ENCODE peak calls at places on chromosome 16, in nine cellular contexts. W, H, U, Q, K, J, R, E and X are unnamed samples.

GRCh38 chr16:81608515-81609209 is 164.1 kb downstream of the CMIP start:
- DNase-seq in R (no peak), J (no peak), E (peak), H (no peak), U (no peak), Q (no peak), K (no peak), W (no peak), X (no peak)

GRCh38 chr16:67537270-67537635 is 8.6 kb downstream of the RIPOR1 start:
- DNase-seq in W (peak), J (no peak), K (peak), Q (no peak), U (no peak), R (peak), E (peak), H (peak), X (peak)

GRCh38 chr16:79973320-79973719 is 372.8 kb upstream of the MAF start:
- DNase-seq in W (no peak), R (no peak), J (no peak), E (no peak), U (no peak), H (no peak), Q (no peak), K (no peak), X (no peak)

GRCh38 chr16:89949121-89949742 is 677 bp downstream of the DEF8 start:
- DNase-seq in K (peak), Q (no peak), W (no peak), H (no peak), E (no peak), R (no peak), U (no peak), J (no peak), X (peak)

GRCh38 chr16:67531247-67531646 is 2.6 kb downstream of the RIPOR1 start:
- DNase-seq in E (no peak), K (peak), R (no peak), W (no peak), J (no peak), H (no peak), U (no peak), Q (no peak), X (no peak)

GRCh38 chr16:71230122-71230845 is at the start of gene HYDIN:
- DNase-seq in Q (no peak), J (peak), U (no peak), K (no peak), H (no peak), R (peak), W (peak), E (peak), X (peak)

GRCh38 chr16:77599793-77600415 is 122.4 kb upstream of the NUDT7 start:
- DNase-seq in K (no peak), W (no peak), E (peak), R (peak), H (no peak), J (no peak), U (peak), Q (no peak), X (no peak)

GRCh38 chr16:69105501-69106361 is at the start of gene HAS3:
- DNase-seq in J (peak), U (no peak), Q (no peak), R (peak), E (peak), W (peak), K (peak), H (no peak), X (peak)

GRCh38 chr16:11160676-11161115 is 95.3 kb downstream of the SOCS1 start:
- DNase-seq in J (no peak), Q (no peak), H (no peak), W (no peak), E (no peak), K (no peak), R (no peak), U (no peak), X (no peak)

GRCh38 chr16:85583491-85584181 is 29.5 kb upstream of the GSE1 start:
- DNase-seq in H (no peak), Q (no peak), W (no peak), E (peak), R (no peak), J (no peak), K (no peak), U (no peak), X (no peak)

GRCh38 chr16:2333772-2334379 is 6.7 kb downstream of the ABCA3 start:
- DNase-seq in J (peak), K (no peak), H (no peak), Q (no peak), U (peak), R (no peak), W (no peak), E (no peak), X (no peak)

GRCh38 chr16:85616608-85617311 is 3.6 kb downstream of the GSE1 start:
- DNase-seq in U (no peak), Q (no peak), H (no peak), E (no peak), R (peak), W (peak), J (peak), K (peak), X (no peak)

GRCh38 chr16:5220705-5221104 is 123.1 kb upstream of the EEF2KMT start:
- DNase-seq in U (no peak), R (no peak), K (no peak), J (no peak), W (no peak), Q (no peak), E (no peak), H (no peak), X (no peak)

GRCh38 chr16:87207509-87207908 is 109.7 kb downstream of the C16orf95 start:
- DNase-seq in J (no peak), K (no peak), H (no peak), W (no peak), E (peak), R (no peak), U (no peak), Q (no peak), X (no peak)

GRCh38 chr16:7342598-7342997 is 10.0 kb downstream of the RBFOX1 start:
- DNase-seq in W (no peak), Q (no peak), E (no peak), U (no peak), H (no peak), K (no peak), J (no peak), R (no peak), X (no peak)

GRCh38 chr16:674968-675883 is at the start of gene RHBDL1:
- DNase-seq in E (peak), W (no peak), J (no peak), U (no peak), R (peak), K (no peak), H (no peak), Q (no peak), X (peak)

GRCh38 chr16:77113835-77114234 is 77.2 kb upstream of the MON1B start:
- DNase-seq in E (no peak), R (no peak), H (no peak), Q (no peak), K (no peak), J (peak), U (no peak), W (peak), X (no peak)

GRCh38 chr16:12406840-12407690 is 396.6 kb downstream of the CPPED1 start:
- DNase-seq in H (no peak), R (no peak), Q (no peak), U (no peak), W (no peak), K (no peak), J (no peak), E (peak), X (no peak)

GRCh38 chr16:82643936-82644630 is 17.3 kb downstream of the CDH13 start:
- DNase-seq in K (no peak), H (no peak), W (no peak), U (no peak), R (no peak), E (no peak), J (no peak), Q (no peak), X (no peak)

GRCh38 chr16:81686391-81687182 is 92.5 kb upstream of the PLCG2 start:
- DNase-seq in U (no peak), R (no peak), Q (no peak), W (no peak), E (no peak), H (no peak), J (no peak), K (no peak), X (no peak)

GRCh38 chr16:67563708-67564468 is 1.6 kb downstream of the CTCF start:
- DNase-seq in K (no peak), R (peak), W (peak), U (no peak), E (peak), J (peak), H (peak), Q (peak), X (peak)

GRCh38 chr16:1708768-1709180 is 2.8 kb downstream of the MAPK8IP3 start:
- DNase-seq in W (no peak), H (no peak), K (peak), U (no peak), Q (no peak), R (no peak), E (peak), J (no peak), X (no peak)

GRCh38 chr16:49800441-49800840 is 55.5 kb downstream of the ZNF423 start:
- DNase-seq in R (no peak), W (no peak), H (no peak), Q (no peak), E (no peak), J (no peak), U (no peak), K (no peak), X (no peak)

GRCh38 chr16:69040144-69040909 is 65.1 kb upstream of the HAS3 start:
- DNase-seq in J (peak), W (no peak), U (no peak), R (no peak), K (no peak), E (peak), H (no peak), Q (no peak), X (no peak)

GRCh38 chr16:47872228-47872627 is 283.6 kb downstream of the ABCC12 start:
- DNase-seq in E (no peak), K (no peak), U (no peak), W (no peak), R (no peak), Q (no peak), H (no peak), J (no peak), X (no peak)
- TF ChIP-seq POLR2A in E (no peak), K (no peak), U (no peak), W (no peak), R (no peak), Q (no peak), H (no peak), J (no peak), X (no peak)

DNA sequence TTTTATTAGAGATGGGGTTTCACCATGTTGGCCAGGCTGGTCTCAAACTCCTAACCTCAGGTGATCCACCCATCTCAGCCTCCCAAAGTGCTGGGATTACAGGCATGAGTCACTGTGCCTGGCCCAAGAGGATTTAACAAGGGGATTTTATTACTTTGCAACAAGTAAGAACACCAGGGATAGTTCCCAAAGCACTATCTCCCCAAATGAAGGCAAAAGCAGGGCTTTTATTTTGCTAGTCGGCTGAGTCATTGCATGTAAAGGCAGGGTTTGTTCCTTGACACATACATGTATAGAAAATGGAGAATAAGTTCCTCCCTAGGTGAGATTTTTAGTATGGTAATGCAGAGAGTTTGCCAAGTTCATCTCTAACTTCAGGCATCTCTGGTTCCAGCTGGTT is 24.0 kb downstream of the REXO5 start:
- DNase-seq in R (no peak), E (no peak), Q (no peak), W (no peak), J (no peak), U (no peak), K (no peak), H (no peak), X (no peak)
- H3K27ac ChIP-seq in R (no peak), E (no peak), Q (no peak), W (no peak), J (no peak), U (no peak), K (no peak), H (no peak), X (no peak)

GRCh38 chr16:9091867-9092281 is 430 bp downstream of the HAPSTR1 start:
- DNase-seq in E (no peak), J (no peak), U (no peak), R (peak), W (peak), K (peak), Q (no peak), H (peak), X (no peak)

GRCh38 chr16:9092963-9093477 is 1.6 kb downstream of the HAPSTR1 start:
- DNase-seq in W (peak), J (peak), E (no peak), R (peak), K (peak), U (no peak), Q (peak), H (peak), X (peak)

GRCh38 chr16:9094008-9094846 is 2.8 kb downstream of the HAPSTR1 start:
- DNase-seq in U (no peak), J (no peak), K (no peak), W (no peak), R (no peak), E (no peak), H (no peak), Q (no peak), X (no peak)

GRCh38 chr16:9090960-9091866 is at the start of gene HAPSTR1:
- DNase-seq in E (peak), J (peak), R (peak), H (peak), K (peak), Q (peak), U (peak), W (peak), X (peak)

GRCh38 chr16:9092282-9092962 is 978 bp downstream of the HAPSTR1 start:
- DNase-seq in W (peak), U (no peak), H (peak), E (no peak), R (peak), J (peak), Q (no peak), K (peak), X (peak)
- TF ChIP-seq CTCF in W (no peak), U (no peak), H (no peak), E (peak), R (no peak), J (peak), Q (no peak), K (no peak), X (no peak)

GRCh38 chr16:27402964-27403600 is 1.1 kb downstream of the IL21R start:
- DNase-seq in K (no peak), R (no peak), Q (no peak), J (no peak), W (no peak), U (peak), H (no peak), E (no peak), X (no peak)
- TF ChIP-seq POLR2A in K (no peak), R (no peak), Q (no peak), J (no peak), W (no peak), U (no peak), H (no peak), E (no peak), X (no peak)

DNA sequence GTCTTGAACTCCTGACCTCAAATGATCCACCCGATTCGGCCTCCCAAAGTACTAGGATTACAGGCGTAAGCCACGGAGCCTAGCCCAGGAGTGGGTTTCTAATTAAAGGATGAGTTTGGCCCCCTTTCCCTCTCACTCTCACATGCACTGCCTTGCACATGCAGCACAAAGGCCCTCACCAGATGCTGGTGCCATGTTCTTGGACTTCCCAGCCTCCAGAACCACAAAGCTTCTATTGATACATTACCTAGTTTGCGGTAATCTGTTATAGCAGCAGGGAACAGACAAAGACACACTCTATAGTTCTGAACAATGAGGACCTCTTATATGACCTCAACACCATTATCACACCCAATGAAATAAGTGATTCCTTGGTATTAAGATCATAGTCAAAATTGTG is 17.9 kb upstream of the ITGAD start:
- DNase-seq in E (no peak), H (no peak), K (no peak), J (no peak), W (no peak), Q (no peak), U (no peak), R (no peak), X (no peak)
- H3K27ac ChIP-seq in E (no peak), H (no peak), K (no peak), J (no peak), W (no peak), Q (no peak), U (no peak), R (no peak), X (no peak)

DNA sequence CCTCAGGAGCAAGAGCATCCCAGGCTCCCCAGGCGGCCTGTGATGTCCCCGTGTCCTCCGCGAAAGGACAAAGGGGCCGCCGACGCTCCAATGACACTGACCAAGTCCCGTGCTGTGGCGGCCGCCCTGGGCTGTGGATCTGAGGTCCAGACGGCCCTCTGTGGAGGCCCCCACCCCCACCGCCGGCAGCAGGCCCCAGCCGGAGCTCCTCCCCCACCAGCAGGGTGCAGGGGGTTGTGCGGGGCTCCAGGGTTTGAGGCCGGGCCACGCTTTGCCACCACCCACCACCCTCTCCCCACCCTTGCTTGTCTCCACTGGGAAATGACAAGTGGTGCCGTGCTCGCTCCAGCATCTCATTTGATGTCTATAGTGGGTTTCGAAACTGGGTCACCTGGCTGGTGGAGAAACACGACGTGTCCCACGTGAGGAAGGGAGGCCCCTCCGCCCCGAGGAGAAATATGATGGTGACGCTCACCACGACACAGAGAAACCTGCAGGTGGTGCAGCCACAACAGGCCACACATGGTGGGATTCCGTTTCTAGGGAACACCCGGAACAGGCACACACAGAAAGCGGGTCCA is 31.1 kb upstream of the ZNF469 start:
- DNase-seq in H (no peak), E (no peak), R (no peak), Q (no peak), K (peak), U (no peak), J (no peak), W (no peak), X (no peak)
- TF ChIP-seq CTCF in H (no peak), E (no peak), R (no peak), Q (no peak), K (no peak), U (no peak), J (no peak), W (no peak), X (no peak)

DNA sequence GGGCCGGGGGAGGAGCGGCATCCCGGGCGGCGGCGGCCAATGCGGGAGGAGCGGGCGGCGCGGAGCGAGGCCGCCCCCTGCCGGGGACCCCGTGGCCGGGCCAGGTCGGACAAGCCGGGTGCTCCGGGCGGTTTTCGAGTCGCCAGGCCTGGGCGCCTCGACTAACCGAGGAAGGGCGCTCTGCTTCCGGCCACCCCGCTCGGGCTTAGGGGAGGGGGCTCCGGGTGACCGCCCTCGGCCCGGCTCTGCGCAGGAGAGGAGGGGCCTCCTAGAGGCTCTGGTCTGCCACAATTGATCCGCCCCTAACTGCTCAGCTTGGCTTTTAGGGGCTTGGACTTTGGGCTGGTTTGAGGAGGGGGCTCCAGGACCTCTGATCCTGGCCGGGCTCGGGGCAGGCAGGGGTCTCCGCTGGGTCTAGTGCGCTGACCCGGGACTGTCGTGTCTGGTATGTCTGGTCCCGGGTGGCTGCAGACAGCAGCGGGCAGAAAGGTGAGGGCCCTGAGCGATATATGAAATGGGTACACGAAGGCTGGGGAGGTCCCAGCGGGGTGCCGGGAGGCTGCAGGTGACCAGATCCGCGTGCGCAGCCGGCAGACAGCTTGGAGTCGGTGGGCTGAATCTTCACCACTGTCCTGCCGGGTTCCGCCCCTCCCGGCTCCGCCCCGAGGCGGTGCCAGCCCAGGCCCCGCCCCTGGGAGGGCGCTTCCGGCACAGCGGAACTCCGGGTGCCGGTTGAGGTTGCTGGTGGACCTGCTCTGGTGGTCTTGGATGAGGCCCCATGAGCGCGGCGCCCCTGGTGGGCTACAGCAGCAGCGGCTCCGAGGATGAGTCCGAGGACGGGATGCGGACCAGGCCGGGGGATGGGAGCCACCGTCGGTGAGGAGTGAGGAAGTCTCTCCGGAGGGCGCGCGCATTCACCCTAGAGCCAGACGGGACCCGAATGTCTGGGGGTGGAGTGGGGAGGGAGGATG is at the start of gene USB1:
- DNase-seq in J (peak), R (peak), H (peak), Q (peak), U (peak), K (peak), W (peak), E (peak), X (peak)
- TF ChIP-seq POLR2A in J (peak), R (peak), H (peak), Q (peak), U (peak), K (no peak), W (peak), E (peak), X (peak)

GRCh38 chr16:17017442-17017841 is 453.3 kb downstream of the XYLT1 start:
- DNase-seq in E (no peak), W (no peak), J (no peak), Q (no peak), U (no peak), R (no peak), H (no peak), K (no peak), X (no peak)

GRCh38 chr16:17015702-17016101 is 455.1 kb downstream of the XYLT1 start:
- DNase-seq in W (no peak), Q (no peak), R (no peak), J (no peak), U (no peak), E (no peak), H (no peak), K (no peak), X (no peak)

GRCh38 chr16:17014484-17015121 is 456.2 kb downstream of the XYLT1 start:
- DNase-seq in H (no peak), K (no peak), E (no peak), Q (no peak), R (no peak), U (no peak), J (no peak), W (no peak), X (no peak)

GRCh38 chr16:17011712-17012111 is 459.0 kb downstream of the XYLT1 start:
- DNase-seq in Q (no peak), R (no peak), H (no peak), U (no peak), E (no peak), K (no peak), J (no peak), W (no peak), X (no peak)

GRCh38 chr16:17013067-17013466 is 457.7 kb downstream of the XYLT1 start:
- DNase-seq in H (no peak), K (no peak), J (no peak), U (no peak), W (no peak), Q (no peak), R (no peak), E (no peak), X (no peak)
- H3K27ac ChIP-seq in H (no peak), K (peak), J (no peak), U (no peak), W (no peak), Q (no peak), R (peak), E (no peak), X (no peak)